ENCODE peak calls at places on chromosome 11, in six cellular contexts. U, R, S, W, P and Y are unnamed samples.

GRCh38 chr11:71210861-71211260 is 41.5 kb downstream of the SHANK2 start:
- DNase-seq in W (no peak), S (no peak), P (no peak), R (no peak), U (peak), Y (no peak)

GRCh38 chr11:92632510-92632909 is 336.9 kb upstream of the MTNR1B start:
- DNase-seq in W (no peak), P (no peak), S (no peak), R (no peak), U (no peak), Y (no peak)

GRCh38 chr11:79352304-79352703 is 88.5 kb downstream of the TENM4 start:
- DNase-seq in W (no peak), S (no peak), U (no peak), P (no peak), R (no peak), Y (peak)

GRCh38 chr11:95684701-95685100 is 104.9 kb downstream of the FAM76B start:
- DNase-seq in W (no peak), U (no peak), P (no peak), S (no peak), R (no peak), Y (no peak)

GRCh38 chr11:35179466-35180135 is 40.6 kb downstream of the CD44 start:
- DNase-seq in U (no peak), W (no peak), P (no peak), S (no peak), R (no peak), Y (no peak)

GRCh38 chr11:123431619-123432018 is 1.6 kb downstream of the GRAMD1B start:
- DNase-seq in R (peak), P (no peak), W (no peak), S (no peak), U (no peak), Y (no peak)

GRCh38 chr11:11691296-11692141 is 69.7 kb upstream of the GALNT18 start:
- DNase-seq in W (no peak), U (no peak), R (no peak), S (no peak), P (no peak), Y (peak)

GRCh38 chr11:9617960-9618359 is 44.5 kb downstream of the WEE1 start:
- DNase-seq in U (no peak), P (no peak), R (no peak), W (no peak), S (no peak), Y (no peak)

GRCh38 chr11:66617148-66617814 is 851 bp downstream of the RBM14 start:
- DNase-seq in S (no peak), U (peak), P (no peak), W (no peak), R (no peak), Y (no peak)

GRCh38 chr11:1567052-1567720 is 4.9 kb downstream of the DUSP8 start:
- DNase-seq in P (peak), R (no peak), W (no peak), U (peak), S (no peak), Y (no peak)

GRCh38 chr11:99766816-99767215 is 746.1 kb downstream of the CNTN5 start:
- DNase-seq in U (no peak), R (no peak), P (no peak), W (no peak), S (no peak), Y (no peak)

GRCh38 chr11:35158371-35159081 is 19.6 kb downstream of the CD44 start:
- DNase-seq in W (no peak), U (no peak), R (no peak), S (no peak), P (no peak), Y (no peak)

GRCh38 chr11:122100222-122101080 is 15.6 kb downstream of the BLID start:
- DNase-seq in P (no peak), W (no peak), R (no peak), U (no peak), S (no peak), Y (peak)

GRCh38 chr11:10453261-10453660 is 1.8 kb upstream of the AMPD3 start:
- DNase-seq in U (no peak), W (no peak), S (no peak), R (no peak), P (no peak), Y (no peak)

GRCh38 chr11:4044971-4045646 is 49.5 kb upstream of the RRM1 start:
- DNase-seq in W (no peak), P (no peak), S (no peak), R (no peak), U (no peak), Y (no peak)

GRCh38 chr11:123178166-123178565 is 16.9 kb downstream of the CLMP start:
- DNase-seq in P (no peak), W (no peak), S (no peak), R (no peak), U (no peak), Y (no peak)

GRCh38 chr11:72229925-72230763 is 5.6 kb downstream of the INPPL1 start:
- DNase-seq in R (no peak), P (no peak), S (no peak), U (peak), W (no peak), Y (no peak)

GRCh38 chr11:46285594-46286033 is 8.2 kb downstream of the CREB3L1 start:
- DNase-seq in W (no peak), R (no peak), S (no peak), U (no peak), P (no peak), Y (no peak)

GRCh38 chr11:64146036-64146943 is 19.6 kb downstream of the MACROD1 start:
- DNase-seq in S (peak), U (peak), R (peak), W (peak), P (peak), Y (peak)

GRCh38 chr11:21893468-21893867 is 299.4 kb upstream of the ANO5 start:
- DNase-seq in S (no peak), P (no peak), U (no peak), W (no peak), R (no peak), Y (no peak)

GRCh38 chr11:6618117-6619020 is 853 bp downstream of the TPP1 start:
- DNase-seq in P (no peak), S (peak), W (peak), R (no peak), U (peak), Y (no peak)

GRCh38 chr11:58726594-58727414 is 4.9 kb downstream of the GLYAT start:
- DNase-seq in S (no peak), W (no peak), U (no peak), R (no peak), P (no peak), Y (no peak)

GRCh38 chr11:66072518-66072917 is 2.4 kb downstream of the PACS1 start:
- DNase-seq in P (no peak), W (no peak), R (no peak), U (no peak), S (no peak), Y (no peak)

GRCh38 chr11:32438883-32439487 is 3.6 kb upstream of the WT1 start:
- DNase-seq in S (no peak), U (peak), R (no peak), W (no peak), P (no peak), Y (peak)

GRCh38 chr11:2892215-2893020 is 6.8 kb upstream of the CDKN1C start:
- DNase-seq in W (peak), P (peak), U (peak), S (peak), R (peak), Y (peak)

GRCh38 chr11:17932472-17932871 is 80.4 kb downstream of the SERGEF start:
- DNase-seq in S (no peak), U (no peak), R (no peak), W (no peak), P (no peak), Y (no peak)

GRCh38 chr11:126072821-126073594 is 10.3 kb upstream of the CDON start:
- DNase-seq in R (no peak), U (no peak), P (no peak), S (no peak), W (no peak), Y (no peak)